ENCODE peak calls at places on chromosomes 2 and 18, in six cellular contexts. One of them, this sample, is unnamed.

GRCh38 chr2:43127941-43128561 is 98.4 kb downstream of the ZFP36L2 start:
- DNase-seq in coronary artery: no peak
- DNase-seq in choroid plexus epithelial cell: no peak
- DNase-seq in dorsolateral prefrontal cortex: no peak
- DNase-seq in GM23338: no peak
- DNase-seq in WERI-Rb-1: no peak
- DNase-seq in this sample: no peak

GRCh38 chr2:70901235-70902066 is 34.2 kb upstream of the ATP6V1B1 start:
- DNase-seq in coronary artery: no peak
- DNase-seq in choroid plexus epithelial cell: peak
- DNase-seq in dorsolateral prefrontal cortex: no peak
- DNase-seq in GM23338: peak
- DNase-seq in WERI-Rb-1: peak
- DNase-seq in this sample: no peak

GRCh38 chr2:230627806-230628724 is 84.6 kb upstream of the CAB39 start:
- DNase-seq in coronary artery: no peak
- DNase-seq in choroid plexus epithelial cell: peak
- DNase-seq in dorsolateral prefrontal cortex: no peak
- DNase-seq in GM23338: no peak
- DNase-seq in WERI-Rb-1: no peak
- DNase-seq in this sample: no peak

GRCh38 chr2:222859786-222860726 is 780 bp upstream of the ACSL3 start:
- DNase-seq in coronary artery: peak
- DNase-seq in choroid plexus epithelial cell: peak
- DNase-seq in dorsolateral prefrontal cortex: no peak
- DNase-seq in GM23338: peak
- DNase-seq in WERI-Rb-1: peak
- DNase-seq in this sample: peak

GRCh38 chr2:85369500-85369899 is 14.9 kb downstream of the ELMOD3 start:
- DNase-seq in coronary artery: no peak
- DNase-seq in choroid plexus epithelial cell: no peak
- DNase-seq in dorsolateral prefrontal cortex: no peak
- DNase-seq in GM23338: no peak
- DNase-seq in WERI-Rb-1: no peak
- DNase-seq in this sample: no peak

GRCh38 chr2:84904717-84905174 is 710 bp upstream of the TMSB10 start:
- DNase-seq in coronary artery: peak
- DNase-seq in choroid plexus epithelial cell: peak
- DNase-seq in dorsolateral prefrontal cortex: peak
- DNase-seq in GM23338: peak
- DNase-seq in WERI-Rb-1: peak
- DNase-seq in this sample: peak

GRCh38 chr18:5058768-5059539 is 138.1 kb downstream of the AKAIN1 start:
- DNase-seq in coronary artery: no peak
- DNase-seq in choroid plexus epithelial cell: no peak
- DNase-seq in dorsolateral prefrontal cortex: peak
- DNase-seq in GM23338: no peak
- DNase-seq in WERI-Rb-1: no peak
- DNase-seq in this sample: no peak

GRCh38 chr18:62741118-62741566 is 25.8 kb downstream of the PHLPP1 start:
- DNase-seq in coronary artery: no peak
- DNase-seq in choroid plexus epithelial cell: peak
- DNase-seq in dorsolateral prefrontal cortex: no peak
- DNase-seq in GM23338: peak
- DNase-seq in WERI-Rb-1: peak
- DNase-seq in this sample: peak

GRCh38 chr2:202113571-202114142 is 40.6 kb downstream of the KIAA2012 start:
- DNase-seq in coronary artery: no peak
- DNase-seq in choroid plexus epithelial cell: no peak
- DNase-seq in dorsolateral prefrontal cortex: no peak
- DNase-seq in GM23338: no peak
- DNase-seq in WERI-Rb-1: no peak
- DNase-seq in this sample: no peak

GRCh38 chr2:24111407-24111861 is 11.7 kb downstream of the PFN4 start:
- DNase-seq in coronary artery: no peak
- DNase-seq in choroid plexus epithelial cell: peak
- DNase-seq in dorsolateral prefrontal cortex: no peak
- DNase-seq in GM23338: no peak
- DNase-seq in WERI-Rb-1: no peak
- DNase-seq in this sample: no peak

GRCh38 chr2:105812180-105813044 is 67.7 kb downstream of the NCK2 start:
- DNase-seq in coronary artery: no peak
- DNase-seq in choroid plexus epithelial cell: peak
- DNase-seq in dorsolateral prefrontal cortex: no peak
- DNase-seq in GM23338: no peak
- DNase-seq in WERI-Rb-1: no peak
- DNase-seq in this sample: no peak

GRCh38 chr2:172101707-172102158 is 967 bp downstream of the DLX2 start:
- DNase-seq in coronary artery: no peak
- DNase-seq in choroid plexus epithelial cell: no peak
- DNase-seq in dorsolateral prefrontal cortex: no peak
- DNase-seq in GM23338: peak
- DNase-seq in WERI-Rb-1: no peak
- DNase-seq in this sample: no peak

GRCh38 chr18:38796762-38797161 is 1231.2 kb upstream of the CELF4 start:
- DNase-seq in coronary artery: no peak
- DNase-seq in choroid plexus epithelial cell: no peak
- DNase-seq in dorsolateral prefrontal cortex: no peak
- DNase-seq in GM23338: no peak
- DNase-seq in WERI-Rb-1: no peak
- DNase-seq in this sample: no peak

GRCh38 chr18:48293954-48294893 is 115.0 kb downstream of the ZBTB7C start:
- DNase-seq in coronary artery: no peak
- DNase-seq in choroid plexus epithelial cell: no peak
- DNase-seq in dorsolateral prefrontal cortex: no peak
- DNase-seq in GM23338: no peak
- DNase-seq in WERI-Rb-1: peak
- DNase-seq in this sample: no peak

GRCh38 chr2:75424936-75425619 is 135.7 kb downstream of the EVA1A start:
- DNase-seq in coronary artery: no peak
- DNase-seq in choroid plexus epithelial cell: no peak
- DNase-seq in dorsolateral prefrontal cortex: no peak
- DNase-seq in GM23338: peak
- DNase-seq in WERI-Rb-1: peak
- DNase-seq in this sample: peak

GRCh38 chr2:18153741-18154140 is 275.3 kb downstream of the KCNS3 start:
- DNase-seq in coronary artery: no peak
- DNase-seq in choroid plexus epithelial cell: no peak
- DNase-seq in dorsolateral prefrontal cortex: no peak
- DNase-seq in GM23338: no peak
- DNase-seq in WERI-Rb-1: no peak
- DNase-seq in this sample: no peak

GRCh38 chr2:46029332-46029811 is 267.8 kb upstream of the EPAS1 start:
- DNase-seq in coronary artery: no peak
- DNase-seq in choroid plexus epithelial cell: peak
- DNase-seq in dorsolateral prefrontal cortex: no peak
- DNase-seq in GM23338: no peak
- DNase-seq in WERI-Rb-1: no peak
- DNase-seq in this sample: peak
- TF ChIP-seq CTCF in coronary artery: no peak
- TF ChIP-seq CTCF in choroid plexus epithelial cell: peak
- TF ChIP-seq CTCF in dorsolateral prefrontal cortex: no peak
- TF ChIP-seq CTCF in GM23338: peak
- TF ChIP-seq CTCF in WERI-Rb-1: peak
- TF ChIP-seq CTCF in this sample: no peak

DNA sequence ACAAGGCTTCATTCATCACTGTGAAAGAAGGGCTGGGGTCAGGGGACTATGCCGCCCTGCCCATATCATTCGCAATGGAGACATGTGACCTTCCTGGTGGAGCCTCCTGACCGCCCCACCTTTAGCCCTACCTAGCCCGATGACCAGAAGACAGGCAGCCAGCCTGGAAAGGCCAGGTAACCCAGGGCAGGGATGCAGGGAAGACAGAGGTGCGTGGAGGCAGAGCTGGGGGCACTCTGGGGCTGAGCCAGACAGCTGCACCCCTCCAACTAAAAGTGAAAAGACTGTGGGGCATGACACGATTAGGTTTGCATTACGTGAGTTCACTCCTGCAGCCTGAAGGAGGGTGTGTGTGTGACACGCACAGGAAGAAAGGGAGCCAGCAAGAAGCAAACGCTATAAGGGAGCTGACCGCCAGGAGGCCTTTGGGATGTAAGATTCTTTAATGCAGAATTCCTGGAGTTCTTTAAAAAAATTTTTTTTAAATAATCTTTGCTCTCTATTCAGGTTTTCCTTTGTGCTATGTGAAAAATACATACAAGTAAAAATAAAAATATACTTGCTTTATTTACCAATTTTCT is 3.7 kb upstream of the HES6 start:
- DNase-seq in coronary artery: peak
- DNase-seq in choroid plexus epithelial cell: no peak
- DNase-seq in dorsolateral prefrontal cortex: no peak
- DNase-seq in GM23338: peak
- DNase-seq in WERI-Rb-1: no peak
- DNase-seq in this sample: no peak
- TF ChIP-seq CTCF in coronary artery: no peak
- TF ChIP-seq CTCF in choroid plexus epithelial cell: peak
- TF ChIP-seq CTCF in dorsolateral prefrontal cortex: no peak
- TF ChIP-seq CTCF in GM23338: peak
- TF ChIP-seq CTCF in WERI-Rb-1: no peak
- TF ChIP-seq CTCF in this sample: no peak

DNA sequence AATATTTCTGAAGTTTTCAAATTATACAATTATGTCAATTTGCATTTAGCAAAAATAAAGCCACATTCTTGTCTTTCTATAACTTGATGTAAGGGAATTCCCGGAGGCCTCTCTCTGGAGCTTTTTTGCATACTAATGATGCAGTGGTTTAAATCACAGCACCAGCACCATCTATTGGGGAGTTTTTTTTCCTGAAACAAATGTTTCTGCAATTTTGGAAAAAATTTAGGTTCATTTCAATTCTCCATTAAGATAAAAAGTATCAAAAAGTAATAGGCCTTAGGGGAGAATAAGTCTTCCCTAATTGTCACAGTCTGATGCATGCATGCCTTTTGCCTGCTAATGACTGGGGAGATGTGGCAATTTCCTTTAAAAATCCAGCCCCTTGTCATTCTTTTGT is 13.5 kb downstream of the CBLN2 start:
- DNase-seq in coronary artery: no peak
- DNase-seq in choroid plexus epithelial cell: peak
- DNase-seq in dorsolateral prefrontal cortex: no peak
- DNase-seq in GM23338: no peak
- DNase-seq in WERI-Rb-1: no peak
- DNase-seq in this sample: peak
- TF ChIP-seq CTCF in coronary artery: no peak
- TF ChIP-seq CTCF in choroid plexus epithelial cell: peak
- TF ChIP-seq CTCF in dorsolateral prefrontal cortex: peak
- TF ChIP-seq CTCF in GM23338: peak
- TF ChIP-seq CTCF in WERI-Rb-1: no peak
- TF ChIP-seq CTCF in this sample: peak

DNA sequence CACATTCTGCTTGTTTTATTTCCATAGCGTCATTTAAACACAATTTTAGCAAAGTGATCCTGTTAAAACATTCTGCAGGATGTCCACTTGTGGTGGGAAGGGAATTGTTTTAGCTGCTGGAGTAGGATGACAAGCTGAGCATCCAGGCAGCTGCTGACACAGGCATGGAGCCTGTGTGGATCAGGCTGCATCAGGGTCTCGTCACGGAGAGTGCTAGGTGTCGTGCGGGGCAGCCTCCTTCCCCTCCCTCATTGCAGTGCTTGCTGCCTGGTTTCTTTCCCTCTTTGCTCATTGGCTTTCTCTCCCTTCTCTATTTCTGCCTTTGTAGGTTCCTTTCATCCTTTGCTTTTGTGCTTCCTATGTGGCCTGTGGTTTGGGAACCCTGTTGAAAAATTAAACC is 172.9 kb downstream of the TPGS2 start:
- DNase-seq in coronary artery: no peak
- DNase-seq in choroid plexus epithelial cell: no peak
- DNase-seq in dorsolateral prefrontal cortex: no peak
- DNase-seq in GM23338: no peak
- DNase-seq in WERI-Rb-1: no peak
- DNase-seq in this sample: no peak
- TF ChIP-seq CTCF in coronary artery: no peak
- TF ChIP-seq CTCF in choroid plexus epithelial cell: no peak
- TF ChIP-seq CTCF in dorsolateral prefrontal cortex: no peak
- TF ChIP-seq CTCF in GM23338: no peak
- TF ChIP-seq CTCF in WERI-Rb-1: no peak
- TF ChIP-seq CTCF in this sample: no peak

DNA sequence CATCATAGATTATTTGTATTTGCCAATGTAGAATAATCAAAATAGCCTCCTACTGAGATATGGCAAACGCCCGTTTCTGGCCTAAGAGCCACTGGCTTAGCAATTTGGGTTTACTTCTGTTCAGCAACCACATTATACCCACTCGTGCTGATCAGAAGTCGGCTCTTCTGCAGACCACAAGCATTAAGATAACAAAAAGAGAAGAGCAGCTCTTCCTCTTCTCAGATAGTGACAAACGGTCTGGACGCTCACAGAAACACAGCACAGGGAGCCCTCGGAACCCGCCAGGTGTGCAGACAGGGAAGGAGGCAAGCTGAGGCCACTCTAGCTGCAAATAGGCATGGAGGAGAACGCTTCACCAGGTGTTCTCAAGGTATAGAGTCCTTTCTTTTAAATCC is 164.0 kb downstream of the HDAC4 start:
- DNase-seq in coronary artery: peak
- DNase-seq in choroid plexus epithelial cell: no peak
- DNase-seq in dorsolateral prefrontal cortex: no peak
- DNase-seq in GM23338: no peak
- DNase-seq in WERI-Rb-1: no peak
- DNase-seq in this sample: no peak
- TF ChIP-seq CTCF in coronary artery: no peak
- TF ChIP-seq CTCF in choroid plexus epithelial cell: no peak
- TF ChIP-seq CTCF in dorsolateral prefrontal cortex: no peak
- TF ChIP-seq CTCF in GM23338: no peak
- TF ChIP-seq CTCF in WERI-Rb-1: no peak
- TF ChIP-seq CTCF in this sample: no peak